ENCODE peak calls at places on chromosomes 16 and 17, in four cellular contexts. O is Karpas-422, M is DND-41, H is HCT116. W is an unnamed sample.

GRCh38 chr16:1706386-1707192 is 594 bp downstream of the MAPK8IP3 start:
- DNase-seq in O (peak; percentile 67), H (no peak), M (peak; percentile 53), W (peak; percentile 59)

GRCh38 chr17:4136373-4136772 is 6.5 kb downstream of the ZZEF1 start:
- DNase-seq in M (no peak), O (no peak), H (no peak), W (no peak)

GRCh38 chr17:66829386-66829864 is 5.5 kb upstream of the CACNG5 start:
- DNase-seq in M (peak; percentile 37), H (no peak), O (no peak), W (peak; percentile 94)

GRCh38 chr17:35846055-35846809 is 22.5 kb downstream of the HEATR9 start:
- DNase-seq in H (no peak), M (no peak), O (no peak), W (no peak)

GRCh38 chr17:47621293-47622178 is 28.2 kb upstream of the KPNB1 start:
- DNase-seq in M (no peak), O (no peak), H (peak; percentile 82), W (peak; percentile 95)

GRCh38 chr16:77840623-77841274 is 52.4 kb downstream of the VAT1L start:
- DNase-seq in M (no peak), H (no peak), O (no peak), W (no peak)

GRCh38 chr16:58299757-58300349 is 5.0 kb upstream of the PRSS54 start:
- DNase-seq in M (peak; percentile 22), H (peak; percentile 13), O (peak; percentile 82), W (peak; percentile 83)

GRCh38 chr17:55813944-55814343 is 63.1 kb downstream of the PCTP start:
- DNase-seq in O (peak; percentile 21), H (no peak), M (no peak), W (no peak)

GRCh38 chr17:57587201-57587870 is 157.8 kb downstream of the CCDC182 start:
- DNase-seq in O (no peak), M (no peak), H (no peak), W (no peak)

GRCh38 chr17:80765241-80766022 is 220.8 kb downstream of the RPTOR start:
- DNase-seq in O (no peak), H (no peak), M (peak; percentile 44), W (peak; percentile 46)

GRCh38 chr16:58030136-58030840 is 4.7 kb downstream of the MMP15 start:
- DNase-seq in O (no peak), H (no peak), M (no peak), W (no peak)

GRCh38 chr16:54636221-54636793 is 294.4 kb upstream of the IRX5 start:
- DNase-seq in H (no peak), M (no peak), O (no peak), W (no peak)

GRCh38 chr16:47970291-47970931 is 185.4 kb downstream of the ABCC12 start:
- DNase-seq in O (peak; percentile 82), H (no peak), M (peak; percentile 12), W (peak; percentile 65)

GRCh38 chr17:30380106-30380420 is 1.3 kb downstream of the CPD start:
- DNase-seq in H (no peak), M (no peak), O (peak; percentile 76), W (no peak)

GRCh38 chr16:85261657-85262557 is 149.6 kb upstream of the CIBAR2 start:
- DNase-seq in M (peak; percentile 19), O (peak; percentile 77), H (no peak), W (no peak)

GRCh38 chr17:64146418-64147109 is 16.6 kb upstream of the ERN1 start:
- DNase-seq in H (no peak), M (peak; percentile 63), O (peak; percentile 69), W (peak; percentile 81)

GRCh38 chr17:40450175-40450574 is 6.9 kb downstream of the IGFBP4 start:
- DNase-seq in O (peak; percentile 67), H (peak; percentile 62), M (peak; percentile 57), W (peak; percentile 92)

GRCh38 chr17:50945779-50946222 is 79.6 kb upstream of the TOB1 start:
- DNase-seq in H (no peak), M (no peak), O (no peak), W (peak; percentile 50)

GRCh38 chr17:61340431-61340830 is 59.2 kb upstream of the TBX2 start:
- DNase-seq in H (no peak), O (no peak), M (no peak), W (peak; percentile 54)
- H3K4me3 ChIP-seq in H (no peak overlapping the region), O (no peak overlapping the region), M (no peak overlapping the region), W (no peak overlapping the region)

GRCh38 chr17:49339359-49339758 is 22.7 kb downstream of the ZNF652 start:
- DNase-seq in H (no peak), M (no peak), O (no peak), W (no peak)
- H3K4me1 ChIP-seq in H (no peaks in the 10 kb centered on the region), M (peaks cover 22% of the 10 kb centered on the region), O (peaks cover 38% of the 10 kb centered on the region), W (no peaks in the 10 kb centered on the region)

GRCh38 chr17:18916816-18917496 is 35.0 kb upstream of the SLC5A10 start:
- DNase-seq in M (no peak), H (no peak), O (peak; percentile 90), W (no peak)
- H3K27me3 ChIP-seq in M (no peaks in the 10 kb centered on the region), H (no peaks in the 10 kb centered on the region), O (no peaks in the 10 kb centered on the region), W (no peaks in the 10 kb centered on the region)

GRCh38 chr16:30352488-30353401 is 2.4 kb downstream of the CD2BP2 start:
- DNase-seq in H (no peak), O (no peak), M (no peak), W (peak; percentile 68)

GRCh38 chr16:30354423-30355143 is 525 bp downstream of the CD2BP2 start:
- DNase-seq in M (no peak), O (peak; percentile 58), H (no peak), W (no peak)

GRCh38 chr16:30355144-30355953 is at the start of gene CD2BP2:
- DNase-seq in M (peak; percentile 94), H (peak; percentile 99), O (peak; percentile 98), W (peak; percentile 97)

GRCh38 chr16:30351586-30352419 is 3.3 kb downstream of the CD2BP2 start:
- DNase-seq in O (peak; percentile 65), M (no peak), H (peak; percentile 39), W (no peak)

DNA sequence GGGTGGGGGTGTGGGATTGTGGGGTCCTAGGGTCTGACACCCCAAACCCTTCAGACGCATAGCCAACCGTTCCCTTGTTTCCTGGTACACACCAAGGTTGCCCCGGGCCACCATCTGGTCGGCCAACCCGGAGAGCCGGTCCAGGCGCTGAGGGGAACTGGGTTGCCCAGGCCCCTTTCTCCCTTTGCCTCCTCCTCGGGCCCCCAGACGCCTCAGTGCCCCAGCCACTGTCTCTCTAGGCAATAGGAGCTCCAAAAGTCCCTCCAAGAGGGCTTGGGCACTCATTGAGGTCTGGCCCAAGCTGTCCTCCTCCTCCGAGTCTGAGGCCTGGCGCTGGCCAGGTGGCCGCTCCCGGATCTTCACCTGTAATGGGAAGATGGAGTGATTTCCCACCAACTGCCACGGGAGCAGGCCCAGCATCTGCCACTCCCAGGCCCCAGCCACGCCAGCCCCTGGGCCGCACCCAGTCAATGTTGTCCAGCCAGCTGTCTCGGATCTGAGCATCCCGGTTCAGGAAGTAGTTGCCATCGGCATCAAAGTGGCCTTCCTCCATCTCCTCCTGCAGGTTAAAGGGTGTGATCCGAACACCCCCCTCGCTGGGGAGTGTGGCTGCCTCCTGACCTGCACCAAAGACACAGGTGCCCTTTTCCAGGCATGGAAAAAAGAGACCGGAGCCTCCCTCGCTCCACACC is 1.5 kb downstream of the CD2BP2 start:
- DNase-seq in M (no peak), H (no peak), O (peak; percentile 33), W (no peak)
- H3K4me3 ChIP-seq in M (no peak overlapping the region), H (peak overlapping the region; percentile 86), O (peak overlapping the region; percentile 98), W (peak overlapping the region; percentile 93)

DNA sequence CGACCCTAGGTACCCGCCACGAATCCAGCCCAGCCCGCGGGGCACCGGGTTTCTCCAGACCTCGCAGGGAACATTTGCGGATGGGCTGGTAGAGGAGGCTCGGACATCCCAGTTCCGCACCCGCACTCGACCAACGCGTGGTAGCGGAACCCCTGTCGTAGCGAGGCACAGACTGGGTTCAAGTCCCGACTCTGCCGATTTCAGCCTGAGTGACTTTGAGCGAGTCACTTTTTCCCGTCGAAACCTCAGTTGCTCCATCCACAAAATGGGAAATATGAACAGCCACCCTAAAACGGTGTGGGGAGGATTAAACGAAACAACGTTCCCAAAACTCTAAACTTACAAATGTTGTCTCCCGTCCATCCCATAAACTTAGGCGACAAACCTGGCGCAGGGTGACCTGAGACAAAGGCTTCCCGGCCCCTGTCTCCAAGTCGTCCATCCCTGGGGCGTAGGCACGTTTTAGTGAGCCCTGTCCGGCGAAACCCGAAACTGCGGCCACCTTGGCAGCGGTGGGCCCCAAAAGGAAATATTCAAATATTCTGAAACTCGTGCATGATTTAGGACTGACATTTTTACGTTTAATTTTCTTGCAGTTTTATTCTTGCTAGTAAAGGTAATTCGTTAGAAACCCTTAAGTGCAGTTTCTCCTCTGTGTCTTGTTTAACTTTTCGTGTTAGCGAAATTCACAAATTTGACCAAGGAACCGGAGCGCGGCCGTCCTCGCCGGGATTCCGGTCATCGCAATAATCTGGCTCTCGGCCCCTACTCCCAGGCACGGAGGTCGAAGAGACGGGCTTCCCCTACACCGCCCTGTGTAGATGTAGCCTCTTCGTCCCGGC is 2.0 kb upstream of the MLLT6 start:
- DNase-seq in O (peak; percentile 80), H (no peak), M (peak; percentile 41), W (no peak)
- H3K4me1 ChIP-seq in O (peaks cover 51% of the 10 kb centered on the region), H (peaks cover 72% of the 10 kb centered on the region), M (peaks cover 53% of the 10 kb centered on the region), W (no peaks in the 10 kb centered on the region)

W was measured in endodermal cell.